ENCODE peak calls at places on chromosomes 5 and 9, in seven cellular contexts. One of them, this sample, is unnamed.

GRCh38 chr9:28179893-28180292 is 606.6 kb upstream of the C9orf72 start:
- DNase-seq in HTR-8/SVneo: no peak
- DNase-seq in gastrocnemius medialis: no peak
- DNase-seq in HuH-7: no peak
- DNase-seq in activated T-cell treated with anti-CD3 and anti-CD28 coated beads for 1 hour: no peak
- DNase-seq in lower lobe of right lung: no peak
- DNase-seq in M059J: no peak
- DNase-seq in this sample: no peak

GRCh38 chr9:98610196-98610595 is 98.5 kb downstream of the GABBR2 start:
- DNase-seq in M059J: peak
- DNase-seq in gastrocnemius medialis: no peak
- DNase-seq in HuH-7: no peak
- DNase-seq in HTR-8/SVneo: no peak
- DNase-seq in lower lobe of right lung: no peak
- DNase-seq in activated T-cell treated with anti-CD3 and anti-CD28 coated beads for 1 hour: no peak
- DNase-seq in this sample: no peak

GRCh38 chr5:172219296-172219695 is 25.3 kb downstream of the EFCAB9 start:
- DNase-seq in M059J: no peak
- DNase-seq in gastrocnemius medialis: no peak
- DNase-seq in lower lobe of right lung: no peak
- DNase-seq in HTR-8/SVneo: no peak
- DNase-seq in activated T-cell treated with anti-CD3 and anti-CD28 coated beads for 1 hour: no peak
- DNase-seq in HuH-7: no peak
- DNase-seq in this sample: no peak

GRCh38 chr5:6736106-6736505 is 22.9 kb downstream of the TENT4A start:
- DNase-seq in HTR-8/SVneo: no peak
- DNase-seq in M059J: no peak
- DNase-seq in gastrocnemius medialis: no peak
- DNase-seq in activated T-cell treated with anti-CD3 and anti-CD28 coated beads for 1 hour: no peak
- DNase-seq in lower lobe of right lung: no peak
- DNase-seq in HuH-7: no peak
- DNase-seq in this sample: no peak

GRCh38 chr9:23073136-23073535 is 626.5 kb downstream of the DMRTA1 start:
- DNase-seq in M059J: peak
- DNase-seq in lower lobe of right lung: no peak
- DNase-seq in gastrocnemius medialis: no peak
- DNase-seq in HuH-7: no peak
- DNase-seq in HTR-8/SVneo: no peak
- DNase-seq in activated T-cell treated with anti-CD3 and anti-CD28 coated beads for 1 hour: no peak
- DNase-seq in this sample: no peak

GRCh38 chr5:39337516-39337915 is 26.8 kb downstream of the C9 start:
- DNase-seq in activated T-cell treated with anti-CD3 and anti-CD28 coated beads for 1 hour: no peak
- DNase-seq in gastrocnemius medialis: no peak
- DNase-seq in M059J: no peak
- DNase-seq in lower lobe of right lung: no peak
- DNase-seq in HTR-8/SVneo: no peak
- DNase-seq in HuH-7: no peak
- DNase-seq in this sample: no peak

GRCh38 chr5:121949885-121950284 is 11.9 kb upstream of the SRFBP1 start:
- DNase-seq in HuH-7: peak
- DNase-seq in HTR-8/SVneo: no peak
- DNase-seq in gastrocnemius medialis: no peak
- DNase-seq in activated T-cell treated with anti-CD3 and anti-CD28 coated beads for 1 hour: no peak
- DNase-seq in lower lobe of right lung: no peak
- DNase-seq in M059J: peak
- DNase-seq in this sample: peak

GRCh38 chr5:59174248-59174844 is 591.5 kb downstream of the RAB3C start:
- DNase-seq in gastrocnemius medialis: no peak
- DNase-seq in lower lobe of right lung: no peak
- DNase-seq in M059J: peak
- DNase-seq in activated T-cell treated with anti-CD3 and anti-CD28 coated beads for 1 hour: no peak
- DNase-seq in HTR-8/SVneo: peak
- DNase-seq in HuH-7: peak
- DNase-seq in this sample: peak

GRCh38 chr5:150488519-150489357 is 19.2 kb upstream of the NDST1 start:
- DNase-seq in gastrocnemius medialis: peak
- DNase-seq in activated T-cell treated with anti-CD3 and anti-CD28 coated beads for 1 hour: no peak
- DNase-seq in lower lobe of right lung: peak
- DNase-seq in HTR-8/SVneo: no peak
- DNase-seq in HuH-7: no peak
- DNase-seq in M059J: peak
- DNase-seq in this sample: no peak

GRCh38 chr5:149127394-149127955 is 13.8 kb upstream of the ABLIM3 start:
- DNase-seq in HTR-8/SVneo: no peak
- DNase-seq in HuH-7: no peak
- DNase-seq in activated T-cell treated with anti-CD3 and anti-CD28 coated beads for 1 hour: no peak
- DNase-seq in lower lobe of right lung: no peak
- DNase-seq in M059J: no peak
- DNase-seq in gastrocnemius medialis: no peak
- DNase-seq in this sample: no peak

GRCh38 chr5:180105827-180106312 is 34.3 kb upstream of the RNF130 start:
- DNase-seq in lower lobe of right lung: no peak
- DNase-seq in HTR-8/SVneo: no peak
- DNase-seq in M059J: peak
- DNase-seq in activated T-cell treated with anti-CD3 and anti-CD28 coated beads for 1 hour: no peak
- DNase-seq in HuH-7: no peak
- DNase-seq in gastrocnemius medialis: no peak
- DNase-seq in this sample: no peak

GRCh38 chr5:177319913-177320588 is 8.4 kb upstream of the MXD3 start:
- DNase-seq in HTR-8/SVneo: no peak
- DNase-seq in activated T-cell treated with anti-CD3 and anti-CD28 coated beads for 1 hour: no peak
- DNase-seq in gastrocnemius medialis: no peak
- DNase-seq in HuH-7: no peak
- DNase-seq in M059J: no peak
- DNase-seq in lower lobe of right lung: peak
- DNase-seq in this sample: no peak

GRCh38 chr9:12722131-12722530 is 28.9 kb downstream of the TYRP1 start:
- DNase-seq in M059J: no peak
- DNase-seq in activated T-cell treated with anti-CD3 and anti-CD28 coated beads for 1 hour: no peak
- DNase-seq in HTR-8/SVneo: no peak
- DNase-seq in lower lobe of right lung: no peak
- DNase-seq in HuH-7: no peak
- DNase-seq in gastrocnemius medialis: no peak
- DNase-seq in this sample: no peak

GRCh38 chr9:123269316-123269715 is 930 bp upstream of the STRBP start:
- DNase-seq in M059J: no peak
- DNase-seq in HTR-8/SVneo: no peak
- DNase-seq in gastrocnemius medialis: no peak
- DNase-seq in activated T-cell treated with anti-CD3 and anti-CD28 coated beads for 1 hour: no peak
- DNase-seq in lower lobe of right lung: no peak
- DNase-seq in HuH-7: peak
- DNase-seq in this sample: no peak

GRCh38 chr5:17221843-17222614 is 4.6 kb downstream of the BASP1 start:
- DNase-seq in activated T-cell treated with anti-CD3 and anti-CD28 coated beads for 1 hour: no peak
- DNase-seq in HTR-8/SVneo: no peak
- DNase-seq in lower lobe of right lung: no peak
- DNase-seq in gastrocnemius medialis: no peak
- DNase-seq in M059J: peak
- DNase-seq in HuH-7: no peak
- DNase-seq in this sample: no peak

GRCh38 chr5:169812786-169813185 is 167.5 kb downstream of the INSYN2B start:
- DNase-seq in M059J: no peak
- DNase-seq in lower lobe of right lung: no peak
- DNase-seq in HuH-7: no peak
- DNase-seq in activated T-cell treated with anti-CD3 and anti-CD28 coated beads for 1 hour: no peak
- DNase-seq in gastrocnemius medialis: no peak
- DNase-seq in HTR-8/SVneo: no peak
- DNase-seq in this sample: no peak

GRCh38 chr9:92761686-92762085 is 2.9 kb downstream of the BICD2 start:
- DNase-seq in HuH-7: no peak
- DNase-seq in lower lobe of right lung: no peak
- DNase-seq in gastrocnemius medialis: no peak
- DNase-seq in M059J: no peak
- DNase-seq in HTR-8/SVneo: no peak
- DNase-seq in activated T-cell treated with anti-CD3 and anti-CD28 coated beads for 1 hour: no peak
- DNase-seq in this sample: no peak

GRCh38 chr5:19266791-19267190 is 721.2 kb downstream of the CDH18 start:
- DNase-seq in HuH-7: no peak
- DNase-seq in activated T-cell treated with anti-CD3 and anti-CD28 coated beads for 1 hour: no peak
- DNase-seq in HTR-8/SVneo: no peak
- DNase-seq in gastrocnemius medialis: no peak
- DNase-seq in M059J: no peak
- DNase-seq in lower lobe of right lung: no peak
- DNase-seq in this sample: no peak

GRCh38 chr5:40679998-40680681 is 425 bp downstream of the PTGER4 start:
- DNase-seq in activated T-cell treated with anti-CD3 and anti-CD28 coated beads for 1 hour: no peak
- DNase-seq in HTR-8/SVneo: no peak
- DNase-seq in lower lobe of right lung: peak
- DNase-seq in M059J: peak
- DNase-seq in HuH-7: no peak
- DNase-seq in gastrocnemius medialis: no peak
- DNase-seq in this sample: no peak

GRCh38 chr5:134526483-134527155 is 1.1 kb downstream of the JADE2 start:
- DNase-seq in HTR-8/SVneo: no peak
- DNase-seq in activated T-cell treated with anti-CD3 and anti-CD28 coated beads for 1 hour: peak
- DNase-seq in HuH-7: peak
- DNase-seq in M059J: peak
- DNase-seq in gastrocnemius medialis: peak
- DNase-seq in lower lobe of right lung: peak
- DNase-seq in this sample: peak

GRCh38 chr5:53194086-53194485 is 84.5 kb upstream of the MOCS2 start:
- DNase-seq in lower lobe of right lung: no peak
- DNase-seq in HuH-7: no peak
- DNase-seq in M059J: peak
- DNase-seq in HTR-8/SVneo: no peak
- DNase-seq in activated T-cell treated with anti-CD3 and anti-CD28 coated beads for 1 hour: no peak
- DNase-seq in gastrocnemius medialis: no peak
- DNase-seq in this sample: no peak

GRCh38 chr5:91636351-91636750 is 253.2 kb upstream of the ARRDC3 start:
- DNase-seq in lower lobe of right lung: no peak
- DNase-seq in gastrocnemius medialis: no peak
- DNase-seq in HTR-8/SVneo: no peak
- DNase-seq in HuH-7: no peak
- DNase-seq in M059J: no peak
- DNase-seq in activated T-cell treated with anti-CD3 and anti-CD28 coated beads for 1 hour: no peak
- DNase-seq in this sample: peak

GRCh38 chr5:56328753-56329560 is 95.8 kb upstream of the ANKRD55 start:
- DNase-seq in activated T-cell treated with anti-CD3 and anti-CD28 coated beads for 1 hour: peak
- DNase-seq in HuH-7: no peak
- DNase-seq in M059J: peak
- DNase-seq in HTR-8/SVneo: no peak
- DNase-seq in gastrocnemius medialis: no peak
- DNase-seq in lower lobe of right lung: no peak
- DNase-seq in this sample: no peak

GRCh38 chr9:134163374-134164196 is 779 bp downstream of the RNU6ATAC start:
- DNase-seq in activated T-cell treated with anti-CD3 and anti-CD28 coated beads for 1 hour: peak
- DNase-seq in lower lobe of right lung: peak
- DNase-seq in gastrocnemius medialis: peak
- DNase-seq in M059J: peak
- DNase-seq in HuH-7: peak
- DNase-seq in HTR-8/SVneo: no peak
- DNase-seq in this sample: peak

GRCh38 chr5:9644630-9645029 is 14.5 kb upstream of the TAS2R1 start:
- DNase-seq in activated T-cell treated with anti-CD3 and anti-CD28 coated beads for 1 hour: no peak
- DNase-seq in M059J: peak
- DNase-seq in HTR-8/SVneo: no peak
- DNase-seq in HuH-7: no peak
- DNase-seq in lower lobe of right lung: no peak
- DNase-seq in gastrocnemius medialis: no peak
- DNase-seq in this sample: no peak

GRCh38 chr5:62538017-62538942 is 40.3 kb upstream of the LRRC70 start:
- DNase-seq in HTR-8/SVneo: no peak
- DNase-seq in lower lobe of right lung: no peak
- DNase-seq in activated T-cell treated with anti-CD3 and anti-CD28 coated beads for 1 hour: no peak
- DNase-seq in gastrocnemius medialis: no peak
- DNase-seq in M059J: peak
- DNase-seq in HuH-7: no peak
- DNase-seq in this sample: no peak

GRCh38 chr5:33230467-33231078 is 210.2 kb upstream of the TARS1 start:
- DNase-seq in M059J: no peak
- DNase-seq in lower lobe of right lung: no peak
- DNase-seq in activated T-cell treated with anti-CD3 and anti-CD28 coated beads for 1 hour: no peak
- DNase-seq in HuH-7: no peak
- DNase-seq in HTR-8/SVneo: no peak
- DNase-seq in gastrocnemius medialis: no peak
- DNase-seq in this sample: no peak

This sample was measured in HEK293T.